ENCODE peak calls at places on chromosomes 1 and 21, in eight cellular contexts. I, J, T, Y, B, S, K and D are unnamed samples.

GRCh38 chr1:173329747-173330146 is 122.6 kb upstream of the TNFSF4 start:
- DNase-seq in I (no peak), J (no peak), T (no peak), Y (no peak), B (no peak), S (no peak), K (no peak), D (no peak)

GRCh38 chr1:2952371-2952770 is 68.9 kb upstream of the ACTRT2 start:
- DNase-seq in I (no peak), J (no peak), T (no peak), Y (no peak), B (no peak), S (no peak), K (no peak), D (no peak)

GRCh38 chr1:180863158-180863775 is 49.4 kb upstream of the KIAA1614 start:
- DNase-seq in I (no peak), J (peak), T (peak), Y (peak), B (peak), S (peak), K (no peak), D (no peak)

GRCh38 chr1:168414914-168415313 is 128.9 kb downstream of the XCL2 start:
- DNase-seq in I (peak), J (no peak), T (no peak), Y (no peak), B (no peak), S (no peak), K (no peak), D (no peak)

GRCh38 chr21:40130476-40130875 is 263.2 kb downstream of the PCP4 start:
- DNase-seq in I (no peak), J (no peak), T (no peak), Y (no peak), B (no peak), S (no peak), K (peak), D (no peak)

GRCh38 chr21:44436958-44437357 is 18.4 kb upstream of the LRRC3 start:
- DNase-seq in I (no peak), J (no peak), T (no peak), Y (no peak), B (no peak), S (no peak), K (no peak), D (no peak)

GRCh38 chr1:232016636-232017035 is 390.0 kb downstream of the DISC1 start:
- DNase-seq in I (no peak), J (no peak), T (no peak), Y (no peak), B (no peak), S (no peak), K (no peak), D (no peak)

GRCh38 chr21:16193758-16194606 is 464.2 kb downstream of the USP25 start:
- DNase-seq in I (peak), J (peak), T (peak), Y (peak), B (peak), S (no peak), K (peak), D (no peak)

GRCh38 chr1:225447001-225447615 is 19.3 kb upstream of the LBR start:
- DNase-seq in I (no peak), J (no peak), T (no peak), Y (no peak), B (no peak), S (no peak), K (no peak), D (no peak)

GRCh38 chr1:29485096-29485925 is 249.0 kb downstream of the PTPRU start:
- DNase-seq in I (no peak), J (no peak), T (no peak), Y (no peak), B (no peak), S (no peak), K (no peak), D (no peak)

GRCh38 chr21:42238185-42238934 is 19.4 kb downstream of the ABCG1 start:
- DNase-seq in I (no peak), J (no peak), T (peak), Y (no peak), B (no peak), S (peak), K (no peak), D (no peak)

GRCh38 chr1:178621822-178622221 is 103.2 kb upstream of the RALGPS2 start:
- DNase-seq in I (no peak), J (no peak), T (no peak), Y (no peak), B (no peak), S (no peak), K (no peak), D (no peak)

GRCh38 chr1:202058001-202058908 is 47.9 kb downstream of the ELF3 start:
- DNase-seq in I (no peak), J (no peak), T (no peak), Y (no peak), B (no peak), S (no peak), K (no peak), D (no peak)

GRCh38 chr1:230735447-230735846 is 11.7 kb upstream of the CAPN9 start:
- DNase-seq in I (no peak), J (no peak), T (no peak), Y (no peak), B (no peak), S (no peak), K (no peak), D (no peak)

GRCh38 chr1:104636581-104636980 is 886.9 kb downstream of the AMY1C start:
- DNase-seq in I (no peak), J (no peak), T (peak), Y (no peak), B (no peak), S (no peak), K (no peak), D (no peak)

GRCh38 chr1:16236091-16236494 is 890 bp downstream of the CPLANE2 start:
- DNase-seq in I (peak), J (peak), T (peak), Y (peak), B (no peak), S (peak), K (no peak), D (no peak)

GRCh38 chr1:160795951-160796383 is at the start of gene LY9:
- DNase-seq in I (no peak), J (no peak), T (peak), Y (no peak), B (no peak), S (peak), K (no peak), D (no peak)

GRCh38 chr1:53587252-53587992 is 128.2 kb downstream of the DMRTB1 start:
- DNase-seq in I (no peak), J (no peak), T (no peak), Y (no peak), B (no peak), S (no peak), K (no peak), D (no peak)

GRCh38 chr1:91891486-91891885 is 5.5 kb upstream of the TGFBR3 start:
- DNase-seq in I (no peak), J (no peak), T (no peak), Y (no peak), B (no peak), S (no peak), K (no peak), D (no peak)

GRCh38 chr1:201019321-201019977 is 4.1 kb downstream of the KIF21B start:
- DNase-seq in I (peak), J (peak), T (peak), Y (no peak), B (no peak), S (peak), K (peak), D (no peak)

GRCh38 chr1:58454807-58455206 is 91.7 kb downstream of the OMA1 start:
- DNase-seq in I (no peak), J (no peak), T (no peak), Y (no peak), B (no peak), S (no peak), K (no peak), D (no peak)

GRCh38 chr1:115837762-115838421 is 3.0 kb downstream of the NHLH2 start:
- DNase-seq in I (no peak), J (no peak), T (no peak), Y (no peak), B (no peak), S (no peak), K (no peak), D (no peak)

GRCh38 chr1:156726549-156727226 is 1.6 kb upstream of the METTL25B start:
- DNase-seq in I (no peak), J (peak), T (peak), Y (no peak), B (peak), S (peak), K (no peak), D (no peak)

GRCh38 chr1:104706631-104707147 is 957.0 kb downstream of the AMY1C start:
- DNase-seq in I (no peak), J (no peak), T (peak), Y (no peak), B (no peak), S (no peak), K (no peak), D (no peak)

GRCh38 chr1:64019818-64020217 is 183.6 kb upstream of the UBE2U start:
- DNase-seq in I (no peak), J (no peak), T (peak), Y (no peak), B (no peak), S (peak), K (no peak), D (no peak)

GRCh38 chr1:187433598-187433997 is 604.8 kb downstream of the PLA2G4A start:
- DNase-seq in I (no peak), J (no peak), T (no peak), Y (no peak), B (no peak), S (no peak), K (no peak), D (no peak)

GRCh38 chr1:176691251-176692228 is 228.6 kb downstream of the PAPPA2 start:
- DNase-seq in I (peak), J (peak), T (peak), Y (peak), B (peak), S (peak), K (peak), D (no peak)

GRCh38 chr21:17512245-17513213 is at the start of gene CXADR:
- DNase-seq in I (no peak), J (peak), T (peak), Y (peak), B (peak), S (peak), K (peak), D (peak)

GRCh38 chr1:226023735-226024134 is 24.6 kb upstream of the SDE2 start:
- DNase-seq in I (no peak), J (no peak), T (no peak), Y (no peak), B (no peak), S (no peak), K (no peak), D (no peak)

GRCh38 chr1:56910441-56910985 is 55.3 kb downstream of the C8B start:
- DNase-seq in I (no peak), J (peak), T (no peak), Y (no peak), B (peak), S (no peak), K (no peak), D (no peak)

GRCh38 chr21:40504825-40505224 is 342.1 kb downstream of the DSCAM start:
- DNase-seq in I (no peak), J (no peak), T (no peak), Y (no peak), B (no peak), S (no peak), K (no peak), D (no peak)

GRCh38 chr1:59976194-59977074 is 49.9 kb upstream of the CYP2J2 start:
- DNase-seq in I (peak), J (peak), T (peak), Y (peak), B (peak), S (peak), K (no peak), D (peak)

GRCh38 chr21:40204956-40205355 is 337.7 kb downstream of the PCP4 start:
- DNase-seq in I (no peak), J (no peak), T (no peak), Y (no peak), B (no peak), S (no peak), K (no peak), D (no peak)

GRCh38 chr1:24872446-24872845 is 57.6 kb downstream of the RUNX3 start:
- DNase-seq in I (no peak), J (no peak), T (no peak), Y (no peak), B (peak), S (no peak), K (no peak), D (no peak)

GRCh38 chr21:34941162-34941561 is 107.9 kb downstream of the RUNX1 start:
- DNase-seq in I (no peak), J (no peak), T (no peak), Y (no peak), B (no peak), S (no peak), K (no peak), D (no peak)

GRCh38 chr1:199422206-199422605 is 605.3 kb upstream of the NR5A2 start:
- DNase-seq in I (no peak), J (no peak), T (no peak), Y (no peak), B (no peak), S (no peak), K (peak), D (no peak)

GRCh38 chr1:1213919-1214599 is at the start of gene TNFRSF4:
- DNase-seq in I (no peak), J (no peak), T (no peak), Y (no peak), B (no peak), S (no peak), K (no peak), D (no peak)

GRCh38 chr1:147287133-147287865 is 44.8 kb downstream of the CHD1L start:
- DNase-seq in I (no peak), J (no peak), T (no peak), Y (no peak), B (no peak), S (no peak), K (no peak), D (no peak)
- H3K27ac ChIP-seq in I (no peak), J (no peak), T (no peak), Y (no peak), B (no peak), S (no peak), K (no peak), D (no peak)

GRCh38 chr21:45438391-45439145 is 33.6 kb downstream of the COL18A1 start:
- DNase-seq in I (no peak), J (no peak), T (no peak), Y (no peak), B (no peak), S (no peak), K (no peak), D (no peak)
- H3K27ac ChIP-seq in I (peak), J (peak), T (no peak), Y (peak), B (peak), S (peak), K (no peak), D (no peak)

GRCh38 chr1:235919797-235920475 is 53.2 kb upstream of the LYST start:
- DNase-seq in I (no peak), J (no peak), T (no peak), Y (no peak), B (no peak), S (no peak), K (peak), D (no peak)

GRCh38 chr1:235919127-235919796 is 52.6 kb upstream of the LYST start:
- DNase-seq in I (no peak), J (no peak), T (no peak), Y (no peak), B (no peak), S (no peak), K (no peak), D (no peak)

GRCh38 chr1:235920596-235921375 is 54.1 kb upstream of the LYST start:
- DNase-seq in I (no peak), J (no peak), T (no peak), Y (no peak), B (no peak), S (no peak), K (no peak), D (no peak)

GRCh38 chr1:235918481-235918880 is 51.8 kb upstream of the LYST start:
- DNase-seq in I (no peak), J (no peak), T (no peak), Y (no peak), B (no peak), S (no peak), K (no peak), D (no peak)

DNA sequence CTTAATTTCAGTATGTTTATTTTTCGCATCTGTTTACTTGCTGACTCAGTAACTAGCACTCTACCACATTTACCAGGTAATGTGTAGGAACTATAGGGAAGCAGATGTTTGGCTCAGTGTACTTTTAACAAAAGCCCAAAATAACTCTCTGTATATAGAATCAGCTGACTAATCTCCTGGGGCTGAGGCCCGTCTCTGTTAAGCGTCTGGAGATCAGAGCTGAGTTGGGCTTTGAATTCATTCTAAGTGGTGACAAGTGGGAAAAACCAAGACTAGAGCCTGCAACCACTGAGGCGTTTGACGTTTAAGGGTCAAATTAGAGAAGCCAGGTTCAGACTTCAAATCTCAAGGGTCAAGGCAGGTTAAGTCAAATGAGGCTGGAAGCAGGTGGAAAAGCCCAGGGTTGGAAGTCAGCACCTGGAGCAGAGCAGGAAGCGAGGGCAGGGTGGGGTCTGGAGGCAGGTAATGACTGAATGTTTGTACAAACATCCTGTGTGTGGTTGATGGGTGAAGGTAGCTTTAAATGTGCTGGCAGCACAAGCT is 56.8 kb upstream of the LYST start:
- DNase-seq in I (no peak), J (no peak), T (no peak), Y (no peak), B (no peak), S (peak), K (no peak), D (no peak)
- H3K27ac ChIP-seq in I (no peak), J (no peak), T (no peak), Y (no peak), B (no peak), S (no peak), K (peak), D (no peak)

GRCh38 chr1:23824711-23825075 is 536 bp downstream of the HMGCL start:
- DNase-seq in I (no peak), J (no peak), T (no peak), Y (no peak), B (no peak), S (no peak), K (no peak), D (no peak)
- H3K27ac ChIP-seq in I (peak), J (peak), T (peak), Y (peak), B (peak), S (peak), K (peak), D (peak)

GRCh38 chr1:151002006-151002405 is 4.7 kb downstream of the MINDY1 start:
- DNase-seq in I (no peak), J (no peak), T (no peak), Y (no peak), B (no peak), S (no peak), K (no peak), D (no peak)

GRCh38 chr1:150999051-150999674 is 7.5 kb downstream of the MINDY1 start:
- DNase-seq in I (no peak), J (no peak), T (no peak), Y (no peak), B (no peak), S (no peak), K (no peak), D (peak)

GRCh38 chr1:151002611-151003010 is 4.1 kb downstream of the MINDY1 start:
- DNase-seq in I (no peak), J (no peak), T (no peak), Y (no peak), B (no peak), S (no peak), K (no peak), D (no peak)

GRCh38 chr1:151001592-151001991 is 5.1 kb downstream of the MINDY1 start:
- DNase-seq in I (no peak), J (no peak), T (no peak), Y (no peak), B (no peak), S (no peak), K (no peak), D (no peak)

GRCh38 chr1:151000408-151000807 is 6.3 kb downstream of the MINDY1 start:
- DNase-seq in I (no peak), J (no peak), T (no peak), Y (no peak), B (no peak), S (no peak), K (no peak), D (no peak)
- H3K27ac ChIP-seq in I (no peak), J (no peak), T (no peak), Y (no peak), B (no peak), S (no peak), K (no peak), D (no peak)

GRCh38 chr1:79190074-79190473 is 183.5 kb upstream of the ADGRL4 start:
- DNase-seq in I (no peak), J (no peak), T (no peak), Y (no peak), B (no peak), S (no peak), K (no peak), D (no peak)

GRCh38 chr1:79188371-79188770 is 181.8 kb upstream of the ADGRL4 start:
- DNase-seq in I (no peak), J (no peak), T (no peak), Y (no peak), B (no peak), S (no peak), K (no peak), D (no peak)

GRCh38 chr1:79186260-79186659 is 179.7 kb upstream of the ADGRL4 start:
- DNase-seq in I (no peak), J (no peak), T (no peak), Y (no peak), B (no peak), S (no peak), K (no peak), D (no peak)
- H3K27ac ChIP-seq in I (no peak), J (no peak), T (no peak), Y (no peak), B (no peak), S (no peak), K (no peak), D (no peak)

GRCh38 chr1:235583511-235584001 is 66.0 kb downstream of the GNG4 start:
- DNase-seq in I (no peak), J (no peak), T (no peak), Y (no peak), B (no peak), S (no peak), K (peak), D (peak)

GRCh38 chr1:235582130-235582529 is 67.5 kb downstream of the GNG4 start:
- DNase-seq in I (no peak), J (no peak), T (no peak), Y (no peak), B (no peak), S (no peak), K (no peak), D (no peak)

GRCh38 chr1:235586992-235587391 is 62.6 kb downstream of the GNG4 start:
- DNase-seq in I (no peak), J (no peak), T (no peak), Y (no peak), B (no peak), S (no peak), K (no peak), D (no peak)

GRCh38 chr1:235586413-235586812 is 63.2 kb downstream of the GNG4 start:
- DNase-seq in I (no peak), J (no peak), T (no peak), Y (no peak), B (no peak), S (no peak), K (no peak), D (no peak)

GRCh38 chr1:235584973-235585372 is 64.6 kb downstream of the GNG4 start:
- DNase-seq in I (no peak), J (no peak), T (no peak), Y (no peak), B (no peak), S (no peak), K (no peak), D (no peak)
- H3K27ac ChIP-seq in I (no peak), J (no peak), T (no peak), Y (no peak), B (no peak), S (no peak), K (no peak), D (no peak)